ENCODE peak calls at places on chromosomes 5 and 9, in four cellular contexts. S is H1, O is SK-N-SH, X is GM12892. C is an unnamed sample.

GRCh38 chr5:22693125-22693524 is 160.0 kb downstream of the CDH12 start:
- DNase-seq in S (no peak), O (no peak), X (no peak), C (no peak)

GRCh38 chr9:89044881-89045280 is 53.6 kb downstream of the S1PR3 start:
- DNase-seq in S (no peak), O (no peak), X (no peak), C (no peak)

GRCh38 chr5:146079695-146080361 is 25.5 kb downstream of the PLAC8L1 start:
- DNase-seq in S (no peak), O (no peak), X (no peak), C (no peak)

GRCh38 chr5:39223568-39224156 is 4.3 kb upstream of the FYB1 start:
- DNase-seq in S (no peak), O (no peak), X (no peak), C (no peak)

GRCh38 chr5:176899946-176900782 is 1.0 kb upstream of the HK3 start:
- DNase-seq in S (no peak), O (peak), X (no peak), C (no peak)

GRCh38 chr5:17895296-17896058 is 261.2 kb downstream of the TAF11L14 start:
- DNase-seq in S (no peak), O (no peak), X (no peak), C (no peak)

GRCh38 chr5:10594591-10595210 is 30.8 kb downstream of the ANKRD33B start:
- DNase-seq in S (no peak), O (no peak), X (no peak), C (no peak)

GRCh38 chr5:149367249-149367971 is 9.6 kb downstream of the PCYOX1L start:
- DNase-seq in S (peak), O (peak), X (peak), C (peak)

GRCh38 chr5:102666164-102666951 is 88.7 kb upstream of the PAM start:
- DNase-seq in S (no peak), O (peak), X (no peak), C (no peak)

GRCh38 chr5:10046681-10047080 is 203.0 kb downstream of the ATPSCKMT start:
- DNase-seq in S (no peak), O (no peak), X (no peak), C (no peak)

GRCh38 chr9:130743644-130744043 is 50.1 kb downstream of the EXOSC2 start:
- DNase-seq in S (no peak), O (no peak), X (no peak), C (no peak)

GRCh38 chr5:42057254-42057690 is 132.2 kb downstream of the FBXO4 start:
- DNase-seq in S (peak), O (peak), X (peak), C (peak)

GRCh38 chr5:77882670-77883257 is 106.6 kb upstream of the TBCA start:
- DNase-seq in S (no peak), O (no peak), X (no peak), C (no peak)

GRCh38 chr5:52674815-52675545 is 112.7 kb upstream of the ITGA1 start:
- DNase-seq in S (no peak), O (no peak), X (no peak), C (no peak)

GRCh38 chr5:80569961-80570786 is at the start of gene ANKRD34B:
- DNase-seq in S (peak), O (peak), X (peak), C (peak)

GRCh38 chr5:1383886-1384401 is 39.0 kb upstream of the CLPTM1L start:
- DNase-seq in S (no peak), O (no peak), X (no peak), C (no peak)
- TF ChIP-seq POLR2AphosphoS5 in S (no peak), O (no peak), X (no peak), C (no peak)

DNA sequence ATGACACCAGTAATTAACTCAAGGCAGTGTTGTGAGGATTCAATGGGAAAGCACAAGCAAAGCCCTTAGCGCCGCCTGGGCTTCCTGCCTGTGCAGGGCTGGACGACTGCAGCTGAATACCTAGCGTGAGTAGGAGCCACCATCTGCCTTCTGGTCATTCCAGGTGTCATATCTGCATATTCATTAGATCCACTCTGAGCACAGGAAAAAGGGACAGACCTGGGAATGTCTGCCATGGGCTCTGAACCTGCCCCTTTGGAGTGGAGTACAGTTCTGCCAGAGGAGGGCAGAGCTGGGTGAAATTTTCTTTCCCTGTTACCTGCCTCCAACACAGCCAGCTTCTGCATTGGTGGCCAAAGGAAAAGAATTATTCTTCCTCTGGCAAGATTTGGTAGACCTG is 298.8 kb downstream of the NSG2 start:
- DNase-seq in S (no peak), O (no peak), X (no peak), C (no peak)
- TF ChIP-seq TAF1 in S (no peak), O (no peak), X (no peak), C (no peak)

GRCh38 chr5:79517601-79518000 is 3.7 kb upstream of the HOMER1 start:
- DNase-seq in S (no peak), O (no peak), X (no peak), C (no peak)
- TF ChIP-seq POLR2AphosphoS5 in S (no peak), O (no peak), X (no peak), C (no peak)

GRCh38 chr9:74117731-74118130 is 379.4 kb upstream of the RORB start:
- DNase-seq in S (no peak), O (no peak), X (no peak), C (no peak)
- TF ChIP-seq TAF1 in S (no peak), O (no peak), X (no peak), C (no peak)

GRCh38 chr9:120383999-120384924 is 195.7 kb downstream of the CDK5RAP2 start:
- DNase-seq in S (no peak), O (peak), X (no peak), C (no peak)
- TF ChIP-seq POLR2AphosphoS5 in S (no peak), O (no peak), X (no peak), C (no peak)

DNA sequence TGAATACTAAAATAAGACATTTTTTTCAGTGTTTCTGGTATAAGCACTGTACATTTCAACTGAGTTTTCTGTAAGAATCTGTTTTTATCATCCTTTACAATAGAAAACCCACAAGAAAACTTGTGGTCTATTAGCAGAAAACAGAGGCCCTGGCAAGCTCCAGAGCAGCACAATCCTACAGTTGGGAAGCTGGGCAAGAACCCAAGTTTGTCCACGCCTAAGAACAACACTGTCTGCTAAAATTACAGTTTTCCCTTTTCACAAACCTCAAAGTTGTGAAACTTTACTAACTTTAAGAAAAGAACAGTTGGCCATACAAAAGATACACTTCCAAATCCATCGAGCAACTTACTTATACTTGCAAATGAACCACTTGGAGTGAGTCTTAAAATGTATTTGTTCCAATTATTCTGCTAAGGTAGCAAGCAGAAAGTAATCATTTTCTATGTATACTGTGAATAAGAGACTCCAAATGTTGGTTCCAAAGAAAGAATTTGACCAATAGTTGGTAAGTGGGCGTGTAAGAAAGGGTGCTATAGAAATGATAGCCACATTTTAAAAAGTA is 982.0 kb upstream of the ARRDC3 start:
- DNase-seq in S (no peak), O (no peak), X (no peak), C (no peak)
- TF ChIP-seq TAF1 in S (no peak), O (no peak), X (no peak), C (no peak)

GRCh38 chr5:173802670-173803165 is 85.4 kb upstream of the CPEB4 start:
- DNase-seq in S (no peak), O (no peak), X (no peak), C (no peak)
- TF ChIP-seq POLR2AphosphoS5 in S (no peak), O (no peak), X (no peak), C (no peak)

GRCh38 chr5:31853398-31854135 is 214.6 kb downstream of the PDZD2 start:
- DNase-seq in S (no peak), O (no peak), X (no peak), C (no peak)
- TF ChIP-seq TAF1 in S (no peak), O (no peak), X (no peak), C (no peak)

C was measured in GM12891.